ENCODE peak calls at places on chromosomes 12 and 14, in five cellular contexts. D is body of pancreas, M is uterus, S is GM12878, O is K562. K is an unnamed sample.

GRCh38 chr12:6952860-6953416 is 1.8 kb downstream of the PTPN6 start:
- DNase-seq in D (no peak), S (no peak), M (no peak), O (no peak), K (no peak)

GRCh38 chr12:130649646-130650045 is 66.5 kb downstream of the RIMBP2 start:
- DNase-seq in D (no peak), M (no peak), S (no peak), O (no peak), K (no peak)

GRCh38 chr14:94110552-94111181 is at the start of gene IFI27:
- DNase-seq in S (no peak), D (peak), M (peak), O (peak), K (peak)

GRCh38 chr14:44803239-44803905 is 158.4 kb downstream of the KLHL28 start:
- DNase-seq in O (peak), D (no peak), S (peak), M (no peak), K (no peak)

GRCh38 chr12:62957233-62957953 is 22.4 kb upstream of the PPM1H start:
- DNase-seq in S (no peak), D (no peak), O (peak), M (no peak), K (no peak)

GRCh38 chr14:52356025-52356424 is 41.9 kb downstream of the PTGER2 start:
- DNase-seq in O (no peak), D (no peak), M (no peak), S (no peak), K (no peak)

GRCh38 chr12:62724947-62725447 is 210.0 kb downstream of the PPM1H start:
- DNase-seq in O (peak), M (peak), S (no peak), D (peak), K (no peak)

GRCh38 chr12:76029982-76030377 is 1.6 kb downstream of the PHLDA1 start:
- DNase-seq in M (no peak), D (peak), O (no peak), S (no peak), K (no peak)

GRCh38 chr12:115146453-115146852 is 462.5 kb upstream of the TBX3 start:
- DNase-seq in M (no peak), D (no peak), O (no peak), S (no peak), K (no peak)

GRCh38 chr12:19898009-19898408 is 458.7 kb downstream of the AEBP2 start:
- DNase-seq in O (no peak), D (no peak), S (no peak), M (no peak), K (no peak)

GRCh38 chr14:67387195-67387594 is 24.8 kb downstream of the PLEK2 start:
- DNase-seq in D (no peak), S (no peak), O (no peak), M (no peak), K (no peak)

GRCh38 chr12:25051171-25051570 is 102.3 kb upstream of the BCAT1 start:
- DNase-seq in S (no peak), D (no peak), O (no peak), M (no peak), K (no peak)
- H3K4me3 ChIP-seq in S (peak), D (no peak), O (no peak), M (no peak), K (no peak)

GRCh38 chr14:75231320-75231719 is 47.3 kb upstream of the FOS start:
- DNase-seq in D (no peak), S (no peak), O (no peak), M (no peak), K (peak)

GRCh38 chr14:75232597-75232996 is 46.0 kb upstream of the FOS start:
- DNase-seq in M (no peak), D (no peak), O (no peak), S (no peak), K (no peak)

GRCh38 chr14:75236897-75237296 is 41.7 kb upstream of the FOS start:
- DNase-seq in O (no peak), M (no peak), D (no peak), S (no peak), K (no peak)

GRCh38 chr14:75229923-75230792 is 48.5 kb upstream of the FOS start:
- DNase-seq in O (peak), S (peak), M (no peak), D (peak), K (no peak)

DNA sequence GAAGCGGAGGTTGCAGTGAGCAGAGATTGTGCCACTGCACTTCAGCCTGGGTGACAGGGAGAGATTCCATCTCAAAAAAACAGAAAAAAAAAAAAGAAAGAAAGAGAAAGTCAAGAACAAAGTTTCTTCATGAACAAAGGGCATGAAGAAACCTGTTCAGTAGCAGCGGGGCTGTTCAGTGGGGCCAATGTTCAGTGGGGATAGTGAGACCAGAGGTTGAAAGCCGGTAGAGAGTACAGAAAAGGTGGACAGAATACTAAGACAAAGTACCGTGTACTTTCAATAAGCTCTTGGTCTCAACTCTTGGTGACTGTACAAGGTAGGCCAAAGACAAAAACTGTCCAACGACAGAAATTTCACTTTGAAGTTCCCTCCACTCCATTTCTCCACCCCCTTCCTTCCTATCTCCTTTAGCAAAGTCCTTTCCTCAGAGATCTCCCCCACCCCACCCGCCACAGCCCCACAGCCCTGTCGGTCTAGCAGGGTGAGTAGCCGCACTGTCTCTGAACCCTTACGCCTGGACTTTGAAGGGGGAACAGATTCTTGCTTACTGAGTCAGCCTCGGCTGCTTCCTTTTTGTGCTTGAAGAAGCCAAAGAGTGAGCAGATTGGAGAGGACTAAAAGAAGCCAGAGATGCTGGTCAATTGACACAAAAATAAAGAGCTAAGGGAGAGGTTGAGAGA is 44.3 kb upstream of the FOS start:
- DNase-seq in M (no peak), S (no peak), O (peak), D (peak), K (no peak)
- H3K27ac ChIP-seq in M (no peak), S (no peak), O (peak), D (no peak), K (no peak)

DNA sequence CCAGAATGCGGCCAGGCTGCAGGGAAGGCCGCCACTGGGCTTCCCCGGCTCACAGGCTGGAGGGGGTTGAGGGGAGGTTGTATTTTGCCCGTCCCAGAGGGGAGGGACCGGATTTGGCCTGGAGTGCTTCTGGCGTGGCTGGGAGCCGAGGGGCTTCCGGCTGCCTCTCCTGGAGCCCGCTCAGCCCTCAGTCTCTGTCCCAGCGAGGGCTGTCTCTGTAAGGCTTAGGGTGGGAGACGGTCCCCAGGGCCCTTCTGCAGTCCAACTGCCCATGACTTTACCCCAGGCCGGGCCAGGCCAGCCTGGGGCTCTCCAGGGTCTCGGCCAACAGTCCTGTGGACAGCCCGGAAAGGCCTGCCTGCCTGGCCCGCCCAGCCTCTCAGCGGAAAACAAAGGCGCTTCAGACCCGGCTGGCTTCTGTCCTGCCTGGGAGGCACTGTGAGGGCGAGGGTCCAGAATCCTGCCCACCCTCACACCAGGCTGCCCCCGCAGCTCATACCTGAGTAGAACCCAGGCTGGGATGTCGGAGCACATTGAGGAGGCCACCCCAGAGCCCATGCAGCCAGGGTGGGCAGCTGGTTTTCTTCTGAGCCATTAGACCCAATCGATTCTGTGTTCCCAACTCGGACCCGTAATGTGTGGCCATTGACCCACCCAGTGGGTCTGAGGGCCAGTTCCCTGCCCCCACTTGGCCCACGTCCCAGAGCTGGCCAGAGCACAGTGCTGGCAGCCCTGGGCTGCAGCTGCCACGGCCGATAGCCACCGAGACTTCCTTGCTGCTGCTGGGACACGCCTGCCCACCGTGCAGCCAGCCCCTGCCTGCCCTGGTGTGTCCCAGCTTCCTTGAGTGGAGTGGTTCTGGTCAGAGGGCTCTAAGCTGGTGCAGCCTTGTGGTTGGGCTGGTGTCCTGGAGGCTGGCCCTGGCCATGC is 1.6 kb downstream of the CRIP2 start:
- DNase-seq in D (peak), S (no peak), O (no peak), M (no peak), K (peak)
- TF ChIP-seq POLR2A in D (no peak), S (no peak), O (no peak), M (no peak), K (no peak)

GRCh38 chr12:14400599-14400998 is 35.1 kb downstream of the ATF7IP start:
- DNase-seq in D (no peak), S (no peak), M (no peak), O (no peak), K (no peak)
- H3K4me3 ChIP-seq in D (no peak), S (no peak), M (no peak), O (no peak), K (no peak)

GRCh38 chr14:90626550-90626949 is 189.7 kb downstream of the TTC7B start:
- DNase-seq in S (no peak), D (no peak), M (no peak), O (no peak), K (peak)
- H3K27ac ChIP-seq in S (no peak), D (no peak), M (no peak), O (no peak), K (peak)

GRCh38 chr14:68939893-68940613 is 39.0 kb downstream of the ACTN1 start:
- DNase-seq in O (no peak), S (no peak), M (peak), D (peak), K (peak)
- TF ChIP-seq POLR2A in O (no peak), S (no peak), M (peak), D (no peak), K (no peak)